ENCODE peak calls at places on chromosome 10, in four cellular contexts. E is GM12892, J is spleen, Q is endothelial cell of umbilical vein. Z is an unnamed sample.

GRCh38 chr10:132861884-132862461 is 76.0 kb upstream of the NKX6-2 start:
- DNase-seq in E (no peak), J (peak), Q (no peak), Z (no peak)

GRCh38 chr10:6171891-6172354 is 30.8 kb upstream of the PFKFB3 start:
- DNase-seq in E (no peak), J (peak), Q (peak), Z (no peak)

GRCh38 chr10:4167216-4167615 is 382.2 kb upstream of the KLF6 start:
- DNase-seq in E (no peak), J (no peak), Q (no peak), Z (no peak)

GRCh38 chr10:85612378-85612775 is 754.2 kb downstream of the GRID1 start:
- DNase-seq in E (no peak), J (no peak), Q (no peak), Z (peak)

GRCh38 chr10:23897864-23898263 is 311.1 kb upstream of the KIAA1217 start:
- DNase-seq in E (no peak), J (no peak), Q (no peak), Z (no peak)

GRCh38 chr10:13660545-13660920 is 73.8 kb downstream of the PRPF18 start:
- DNase-seq in E (no peak), J (no peak), Q (no peak), Z (no peak)

GRCh38 chr10:108005627-108006026 is 841.1 kb upstream of the SORCS1 start:
- DNase-seq in E (no peak), J (no peak), Q (no peak), Z (no peak)

GRCh38 chr10:109480836-109481235 is 442.5 kb downstream of the XPNPEP1 start:
- DNase-seq in E (no peak), J (no peak), Q (no peak), Z (no peak)

GRCh38 chr10:4663162-4663992 is 162.6 kb upstream of the AKR1E2 start:
- DNase-seq in E (no peak), J (no peak), Q (peak), Z (no peak)

GRCh38 chr10:34405611-34406462 is 409.3 kb downstream of the PARD3 start:
- DNase-seq in E (no peak), J (no peak), Q (peak), Z (no peak)

GRCh38 chr10:27035163-27035562 is 65.1 kb downstream of the ANKRD26 start:
- DNase-seq in E (no peak), J (no peak), Q (no peak), Z (no peak)

GRCh38 chr10:100183482-100183881 is 2.3 kb downstream of the ERLIN1 start:
- DNase-seq in E (no peak), J (no peak), Q (no peak), Z (no peak)

DNA sequence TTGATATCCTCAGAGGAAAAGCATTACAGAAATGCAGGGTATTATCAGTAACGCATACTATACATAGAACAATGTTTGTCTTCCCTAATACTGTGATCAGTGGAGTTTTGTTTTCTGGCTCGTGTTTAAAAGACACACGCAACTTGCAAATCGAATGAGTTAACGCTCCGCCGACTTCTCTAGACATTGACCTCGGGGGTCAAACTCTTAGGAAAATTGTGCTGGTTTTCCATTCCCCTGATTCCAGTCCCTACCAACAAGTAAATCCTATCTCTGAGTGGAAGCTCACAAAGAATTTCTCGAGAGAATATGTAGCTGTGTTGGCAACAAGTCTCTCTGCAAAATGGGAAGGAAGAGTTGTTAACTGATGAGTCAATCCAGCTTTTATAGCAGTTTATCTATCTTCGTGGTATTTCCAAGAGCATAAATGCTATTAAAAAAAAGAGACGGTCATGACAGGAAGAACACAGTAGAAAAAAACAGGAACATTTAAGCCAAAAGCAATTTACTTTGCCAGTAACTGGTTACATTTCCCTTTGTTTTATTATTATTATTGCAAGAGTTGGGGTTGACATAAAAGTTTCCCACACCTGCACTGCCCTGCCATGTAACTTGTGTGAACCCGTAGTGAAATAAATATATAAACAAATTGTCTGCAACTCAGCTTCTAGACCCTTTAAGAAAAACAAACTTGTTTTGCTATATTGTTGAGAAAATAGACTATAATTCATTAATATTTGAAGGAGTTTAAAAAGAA is 144.4 kb downstream of the ARID5B start:
- DNase-seq in E (no peak), J (no peak), Q (peak), Z (no peak)
- TF ChIP-seq POLR2AphosphoS5 in E (no peak), J (no peak), Q (no peak), Z (no peak)

GRCh38 chr10:17643755-17644484 is at the start of gene STAM:
- DNase-seq in E (peak), J (peak), Q (peak), Z (peak)
- TF ChIP-seq POLR2AphosphoS5 in E (peak), J (peak), Q (peak), Z (peak)

GRCh38 chr10:104802941-104803340 is 161.9 kb downstream of the SORCS3 start:
- DNase-seq in E (no peak), J (no peak), Q (no peak), Z (no peak)
- TF ChIP-seq POLR2AphosphoS5 in E (no peak), J (no peak), Q (no peak), Z (no peak)

DNA sequence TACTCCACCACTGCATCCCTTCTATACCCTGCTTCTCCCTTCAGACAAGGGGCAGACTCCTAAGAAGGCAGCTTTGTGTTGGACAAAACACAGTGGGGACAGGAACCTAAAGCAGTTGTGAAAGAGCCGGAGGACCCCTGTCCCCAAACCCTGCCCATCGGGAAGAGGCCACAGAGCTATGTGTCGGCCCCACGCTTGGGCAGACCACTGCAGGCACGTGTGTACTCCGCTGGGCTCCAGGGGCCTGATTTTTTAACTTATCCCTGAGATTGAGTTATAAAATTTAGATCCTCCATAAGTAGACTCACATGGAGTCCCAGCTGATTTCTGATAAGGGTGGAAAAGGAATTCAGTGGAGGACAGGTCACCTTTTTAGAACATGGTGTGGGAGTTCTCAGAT is 310.5 kb downstream of the ADARB2 start:
- DNase-seq in E (no peak), J (no peak), Q (no peak), Z (no peak)
- TF ChIP-seq POLR2AphosphoS5 in E (no peak), J (no peak), Q (no peak), Z (no peak)

GRCh38 chr10:7186387-7187032 is 224.3 kb downstream of the SFMBT2 start:
- DNase-seq in E (no peak), J (no peak), Q (no peak), Z (no peak)
- TF ChIP-seq POLR2AphosphoS5 in E (no peak), J (no peak), Q (no peak), Z (no peak)